ENCODE peak calls at places on chromosomes 4 and X, in seven cellular contexts. X is lower lobe of right lung, A is AG09309, R is A549, D is testis, B is WERI-Rb-1, O is cardiac fibroblast. K is an unnamed sample.

GRCh38 chrX:20477836-20478532 is 211.3 kb upstream of the RPS6KA3 start:
- DNase-seq in X (peak; percentile 48), A (no peak), R (no peak), D (no peak), B (no peak), O (no peak), K (peak; percentile 74)

GRCh38 chr4:79823148-79823763 is 249.8 kb downstream of the ANTXR2 start:
- DNase-seq in X (no peak), A (no peak), R (no peak), D (no peak), B (no peak), O (peak; percentile 26), K (no peak)

GRCh38 chr4:7108046-7108625 is 40.3 kb upstream of the GRPEL1 start:
- DNase-seq in X (peak; percentile 28), A (no peak), R (no peak), D (no peak), B (no peak), O (no peak), K (no peak)

GRCh38 chr4:134027931-134028330 is 173.7 kb downstream of the PABPC4L start:
- DNase-seq in X (no peak), A (no peak), R (peak; percentile 34), D (no peak), B (no peak), O (peak; percentile 65), K (no peak)

GRCh38 chr4:57064811-57065711 is 45.1 kb downstream of the IGFBP7 start:
- DNase-seq in X (no peak), A (peak; percentile 92), R (peak; percentile 83), D (peak; percentile 78), B (no peak), O (peak; percentile 96), K (no peak)

GRCh38 chr4:72971572-72971971 is 97.9 kb downstream of the COX18 start:
- DNase-seq in X (no peak), A (peak; percentile 80), R (peak; percentile 58), D (no peak), B (no peak), O (peak; percentile 95), K (no peak)

GRCh38 chr4:156762851-156763250 is 208.7 kb downstream of the PDGFC start:
- DNase-seq in X (no peak), A (no peak), R (no peak), D (no peak), B (peak; percentile 10), O (no peak), K (no peak)

GRCh38 chr4:6374575-6374974 is 97.8 kb downstream of the PPP2R2C start:
- DNase-seq in X (peak; percentile 10), A (no peak), R (no peak), D (no peak), B (no peak), O (no peak), K (no peak)

GRCh38 chr4:23932935-23933334 is 43.1 kb upstream of the PPARGC1A start:
- DNase-seq in X (no peak), A (peak; percentile 3), R (no peak), D (no peak), B (no peak), O (peak; percentile 14), K (no peak)

GRCh38 chr4:48047421-48047844 is 30.9 kb downstream of the NIPAL1 start:
- DNase-seq in X (no peak), A (no peak), R (no peak), D (no peak), B (no peak), O (no peak), K (peak; percentile 36)

GRCh38 chr4:4842476-4843441 is 16.7 kb upstream of the MSX1 start:
- DNase-seq in X (no peak), A (no peak), R (no peak), D (no peak), B (no peak), O (no peak), K (no peak)

GRCh38 chr4:127809173-127809800 is 27.2 kb downstream of the HSPA4L start:
- DNase-seq in X (no peak), A (no peak), R (peak; percentile 6), D (no peak), B (no peak), O (peak; percentile 18), K (no peak)

GRCh38 chr4:185654965-185655554 is 119.8 kb upstream of the PDLIM3 start:
- DNase-seq in X (no peak), A (no peak), R (no peak), D (no peak), B (no peak), O (peak; percentile 17), K (no peak)
- TF ChIP-seq CTCF in X (no peak), A (no peak), R (no peak), D (no peak), B (no peak), O (no peak), K (no peak)

GRCh38 chr4:165378398-165378762 is 428 bp upstream of the CPE start:
- DNase-seq in X (no peak), A (no peak), R (no peak), D (no peak), B (no peak), O (no peak), K (no peak)

GRCh38 chr4:165378763-165379631 is at the start of gene CPE:
- DNase-seq in X (peak; percentile 82), A (no peak), R (peak; percentile 61), D (peak; percentile 88), B (peak; percentile 93), O (peak; percentile 54), K (peak; percentile 67)

GRCh38 chr4:165382640-165383039 is 3.8 kb downstream of the CPE start:
- DNase-seq in X (no peak), A (no peak), R (no peak), D (no peak), B (no peak), O (no peak), K (no peak)

GRCh38 chr4:165381821-165382373 is 3.1 kb downstream of the CPE start:
- DNase-seq in X (no peak), A (no peak), R (no peak), D (no peak), B (no peak), O (no peak), K (no peak)

DNA sequence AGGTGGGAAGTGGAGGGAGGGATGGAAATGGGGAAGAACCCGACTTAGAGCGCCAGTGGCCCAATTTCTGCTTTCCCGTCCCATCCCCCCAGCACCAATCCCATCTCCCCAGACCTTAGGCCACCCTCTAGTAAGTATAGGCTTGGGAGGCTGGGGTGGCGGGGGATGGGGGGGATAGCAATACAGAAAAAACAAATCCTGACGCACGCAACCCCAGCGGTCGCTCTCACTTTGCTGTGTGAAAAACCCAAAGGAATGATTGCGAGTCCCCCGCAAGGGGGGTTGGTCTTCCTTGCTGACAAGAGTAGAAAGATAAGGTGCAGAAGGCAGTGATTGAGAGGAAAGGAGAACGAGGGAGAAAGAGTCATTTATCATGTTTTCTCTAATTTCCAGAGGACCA is 854 bp downstream of the CPE start:
- DNase-seq in X (no peak), A (no peak), R (no peak), D (peak; percentile 84), B (peak; percentile 52), O (no peak), K (no peak)
- H3K4me3 ChIP-seq in X (peak overlapping the region; percentile 55), A (no peak overlapping the region), R (peak overlapping the region; percentile 57), D (peak overlapping the region; percentile 75), B (peak overlapping the region; percentile 58), O (no peak overlapping the region), K (peak overlapping the region; percentile 49)

DNA sequence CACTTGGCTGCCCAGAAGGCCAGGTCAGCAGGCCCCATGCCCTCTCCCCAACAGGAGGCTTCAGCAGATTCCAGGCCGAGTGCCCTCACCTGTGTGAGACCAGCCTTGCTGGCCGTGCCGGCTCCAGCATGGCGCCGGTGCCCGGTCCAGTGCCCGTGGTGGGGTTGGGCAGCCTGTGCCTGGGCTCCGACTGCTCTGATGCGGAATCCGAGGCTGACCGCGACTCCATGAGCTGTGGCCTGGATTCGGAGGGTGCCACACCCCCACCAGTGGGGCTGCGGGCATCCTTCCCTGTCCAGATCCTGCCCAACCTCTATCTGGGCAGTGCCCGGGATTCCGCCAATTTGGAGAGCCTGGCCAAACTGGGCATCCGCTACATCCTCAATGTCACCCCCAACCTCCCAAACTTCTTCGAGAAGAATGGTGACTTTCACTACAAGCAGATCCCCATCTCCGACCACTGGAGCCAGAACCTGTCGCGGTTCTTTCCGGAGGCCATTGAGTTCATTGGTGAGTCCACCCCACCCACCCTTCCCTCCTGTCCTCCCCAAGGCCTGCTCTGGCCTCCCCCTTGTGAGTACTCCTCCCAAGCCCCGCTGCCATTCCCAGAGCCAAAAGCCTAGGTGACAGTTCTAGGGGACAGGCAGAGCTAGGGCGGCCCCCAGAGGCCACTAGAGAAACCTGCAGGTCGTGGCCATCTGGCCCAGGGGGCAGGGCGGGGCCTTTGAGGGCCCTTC is 2.3 kb downstream of the DUSP9 start:
- DNase-seq in X (peak; percentile 70), A (no peak), R (peak; percentile 57), D (no peak), B (peak; percentile 90), O (peak; percentile 38), K (no peak)
- TF ChIP-seq CTCF in X (peak; percentile 41), A (peak; percentile 23), R (peak; percentile 31), D (no peak), B (peak; percentile 89), O (peak; percentile 40), K (peak; percentile 15)

DNA sequence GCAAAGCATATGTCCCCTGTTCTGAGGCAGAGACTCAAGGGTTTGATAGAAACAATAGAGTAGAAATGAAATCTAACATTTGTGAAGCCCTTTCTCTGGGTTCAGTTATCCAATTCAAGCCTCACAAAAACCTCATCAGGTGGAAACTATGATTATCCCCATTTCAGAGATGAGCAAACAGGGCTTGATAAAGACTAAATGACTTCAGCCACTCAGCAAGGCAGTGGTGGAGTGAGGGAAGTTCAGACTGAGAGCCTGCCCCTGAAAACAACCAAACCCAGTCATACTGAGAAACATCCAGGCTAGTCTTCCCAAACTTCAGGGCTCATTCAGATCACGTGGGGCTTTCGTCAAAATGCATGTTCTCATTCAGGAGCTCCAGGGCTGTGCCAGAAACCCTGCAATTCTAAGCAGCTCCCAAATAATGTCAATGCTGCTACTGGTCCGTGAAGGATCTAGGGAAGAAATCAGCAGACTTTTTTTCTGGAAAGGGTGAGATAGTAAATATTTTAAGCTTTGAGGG is 109.6 kb upstream of the KIT start:
- DNase-seq in X (no peak), A (no peak), R (no peak), D (no peak), B (no peak), O (no peak), K (no peak)
- H3K4me3 ChIP-seq in X (no peak overlapping the region), A (no peak overlapping the region), R (no peak overlapping the region), D (no peak overlapping the region), B (no peak overlapping the region), O (no peak overlapping the region), K (no peak overlapping the region)

GRCh38 chr4:16914208-16914607 is 15.8 kb upstream of the LDB2 start:
- DNase-seq in X (no peak), A (no peak), R (no peak), D (peak; percentile 68), B (peak; percentile 11), O (peak; percentile 34), K (no peak)
- TF ChIP-seq CTCF in X (peak; percentile 19), A (peak; percentile 77), R (no peak), D (peak; percentile 15), B (peak; percentile 19), O (peak; percentile 29), K (no peak)

GRCh38 chrX:136780241-136780640 is 491 bp downstream of the ARHGEF6 start:
- DNase-seq in X (no peak), A (no peak), R (no peak), D (no peak), B (no peak), O (peak; percentile 7), K (no peak)
- H3K4me3 ChIP-seq in X (peak overlapping the region; percentile 47), A (no peak overlapping the region), R (no peak overlapping the region), D (peak overlapping the region; percentile 9), B (no peak overlapping the region), O (peak overlapping the region; percentile 28), K (peak overlapping the region; percentile 17)